ENCODE peak calls at places on chromosomes 11 and 22, in five cellular contexts. One of them, this sample, is unnamed. For H3K9me3, the result is how much of the 10 kb centered on the place peaks cover.

GRCh38 chr11:88357323-88358039 is 19.9 kb upstream of the CTSC start:
- DNase-seq in tibial nerve: no peak
- DNase-seq in lower lobe of right lung: no peak
- DNase-seq in right atrium auricular region: no peak
- DNase-seq in fibroblast of lung: peak
- DNase-seq in this sample: no peak

GRCh38 chr11:73240190-73240781 is 22.2 kb downstream of the P2RY2 start:
- DNase-seq in tibial nerve: no peak
- DNase-seq in lower lobe of right lung: no peak
- DNase-seq in right atrium auricular region: peak
- DNase-seq in fibroblast of lung: peak
- DNase-seq in this sample: peak

GRCh38 chr11:10587995-10588394 is 19.5 kb upstream of the LYVE1 start:
- DNase-seq in tibial nerve: no peak
- DNase-seq in lower lobe of right lung: no peak
- DNase-seq in right atrium auricular region: no peak
- DNase-seq in fibroblast of lung: no peak
- DNase-seq in this sample: no peak

GRCh38 chr11:107598225-107599139 is 7.5 kb downstream of the ELMOD1 start:
- DNase-seq in tibial nerve: no peak
- DNase-seq in lower lobe of right lung: peak
- DNase-seq in right atrium auricular region: no peak
- DNase-seq in fibroblast of lung: no peak
- DNase-seq in this sample: peak

GRCh38 chr11:33635161-33635560 is 65.5 kb downstream of the C11orf91 start:
- DNase-seq in tibial nerve: peak
- DNase-seq in lower lobe of right lung: no peak
- DNase-seq in right atrium auricular region: peak
- DNase-seq in fibroblast of lung: peak
- DNase-seq in this sample: no peak

GRCh38 chr11:34149274-34149673 is 43.8 kb downstream of the NAT10 start:
- DNase-seq in tibial nerve: no peak
- DNase-seq in lower lobe of right lung: peak
- DNase-seq in right atrium auricular region: no peak
- DNase-seq in fibroblast of lung: no peak
- DNase-seq in this sample: no peak

GRCh38 chr11:35554491-35555237 is 29.2 kb upstream of the PAMR1 start:
- DNase-seq in tibial nerve: no peak
- DNase-seq in lower lobe of right lung: no peak
- DNase-seq in right atrium auricular region: no peak
- DNase-seq in fibroblast of lung: peak
- DNase-seq in this sample: no peak

GRCh38 chr11:80855975-80856524 is 1415.2 kb upstream of the TENM4 start:
- DNase-seq in tibial nerve: no peak
- DNase-seq in lower lobe of right lung: no peak
- DNase-seq in right atrium auricular region: no peak
- DNase-seq in fibroblast of lung: peak
- DNase-seq in this sample: no peak

GRCh38 chr11:35260342-35260985 is 121.5 kb downstream of the CD44 start:
- DNase-seq in tibial nerve: no peak
- DNase-seq in lower lobe of right lung: no peak
- DNase-seq in right atrium auricular region: no peak
- DNase-seq in fibroblast of lung: peak
- DNase-seq in this sample: no peak

GRCh38 chr11:114377612-114378267 is 22.6 kb downstream of the C11orf71 start:
- DNase-seq in tibial nerve: no peak
- DNase-seq in lower lobe of right lung: no peak
- DNase-seq in right atrium auricular region: no peak
- DNase-seq in fibroblast of lung: peak
- DNase-seq in this sample: no peak

GRCh38 chr11:100823360-100823759 is 136.3 kb downstream of the ARHGAP42 start:
- DNase-seq in tibial nerve: no peak
- DNase-seq in lower lobe of right lung: no peak
- DNase-seq in right atrium auricular region: no peak
- DNase-seq in fibroblast of lung: no peak
- DNase-seq in this sample: no peak

GRCh38 chr11:96149743-96150555 is 193.0 kb downstream of the MAML2 start:
- DNase-seq in tibial nerve: no peak
- DNase-seq in lower lobe of right lung: no peak
- DNase-seq in right atrium auricular region: no peak
- DNase-seq in fibroblast of lung: peak
- DNase-seq in this sample: no peak

GRCh38 chr11:5004429-5005274 is 10.0 kb downstream of the OR51L1 start:
- DNase-seq in tibial nerve: no peak
- DNase-seq in lower lobe of right lung: no peak
- DNase-seq in right atrium auricular region: no peak
- DNase-seq in fibroblast of lung: peak
- DNase-seq in this sample: no peak

GRCh38 chr11:35257287-35257686 is 118.3 kb downstream of the CD44 start:
- DNase-seq in tibial nerve: no peak
- DNase-seq in lower lobe of right lung: no peak
- DNase-seq in right atrium auricular region: no peak
- DNase-seq in fibroblast of lung: no peak
- DNase-seq in this sample: no peak

GRCh38 chr11:1335811-1336761 is 26.7 kb upstream of the TOLLIP start:
- DNase-seq in tibial nerve: peak
- DNase-seq in lower lobe of right lung: peak
- DNase-seq in right atrium auricular region: peak
- DNase-seq in fibroblast of lung: peak
- DNase-seq in this sample: no peak

DNA sequence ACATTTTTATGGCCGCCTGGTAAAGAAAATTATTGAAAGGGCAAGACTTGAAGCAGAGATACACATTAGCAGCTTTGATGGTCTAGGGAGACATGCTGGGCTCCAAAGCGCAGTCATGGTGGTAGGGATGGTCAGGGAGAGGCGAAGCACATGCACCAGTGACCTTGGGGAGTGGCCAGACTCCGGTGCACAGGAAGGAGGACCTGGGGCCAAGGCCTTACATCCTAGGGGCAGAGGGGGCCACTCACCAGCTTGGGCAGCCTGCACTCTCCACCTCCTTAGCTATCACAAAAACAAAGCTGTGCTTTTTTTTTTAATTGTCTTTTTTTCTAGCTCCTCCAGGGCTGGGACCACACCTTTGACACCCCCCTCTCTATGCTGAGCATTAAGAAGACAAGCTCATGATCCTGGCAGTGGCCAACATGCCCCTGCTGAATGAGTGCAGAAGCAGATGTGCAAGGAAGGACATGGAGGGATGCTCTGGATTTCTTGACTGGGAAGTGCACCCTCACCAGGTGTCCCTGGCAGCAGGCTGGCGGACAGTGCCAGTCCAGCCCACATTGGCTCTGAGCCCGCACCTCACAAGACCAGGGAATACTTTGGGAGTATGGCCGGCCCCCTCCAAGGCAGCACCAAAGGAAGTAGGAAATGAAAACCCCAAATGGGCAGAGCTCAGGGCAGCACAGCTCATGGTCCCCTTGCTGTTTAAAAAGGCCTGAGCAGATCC is 619.9 kb downstream of the TBC1D22A start:
- DNase-seq in tibial nerve: no peak
- DNase-seq in lower lobe of right lung: peak
- DNase-seq in right atrium auricular region: no peak
- DNase-seq in fibroblast of lung: no peak
- DNase-seq in this sample: peak
- H3K9me3 ChIP-seq in tibial nerve: under half
- H3K9me3 ChIP-seq in lower lobe of right lung: under half
- H3K9me3 ChIP-seq in right atrium auricular region: under half
- H3K9me3 ChIP-seq in fibroblast of lung: under half
- H3K9me3 ChIP-seq in this sample: under half

GRCh38 chr11:60700689-60701508 is 1.5 kb downstream of the MS4A8 start:
- DNase-seq in tibial nerve: no peak
- DNase-seq in lower lobe of right lung: no peak
- DNase-seq in right atrium auricular region: peak
- DNase-seq in fibroblast of lung: no peak
- DNase-seq in this sample: no peak
- TF ChIP-seq CTCF in tibial nerve: no peak
- TF ChIP-seq CTCF in lower lobe of right lung: peak
- TF ChIP-seq CTCF in right atrium auricular region: no peak
- TF ChIP-seq CTCF in fibroblast of lung: peak
- TF ChIP-seq CTCF in this sample: peak

DNA sequence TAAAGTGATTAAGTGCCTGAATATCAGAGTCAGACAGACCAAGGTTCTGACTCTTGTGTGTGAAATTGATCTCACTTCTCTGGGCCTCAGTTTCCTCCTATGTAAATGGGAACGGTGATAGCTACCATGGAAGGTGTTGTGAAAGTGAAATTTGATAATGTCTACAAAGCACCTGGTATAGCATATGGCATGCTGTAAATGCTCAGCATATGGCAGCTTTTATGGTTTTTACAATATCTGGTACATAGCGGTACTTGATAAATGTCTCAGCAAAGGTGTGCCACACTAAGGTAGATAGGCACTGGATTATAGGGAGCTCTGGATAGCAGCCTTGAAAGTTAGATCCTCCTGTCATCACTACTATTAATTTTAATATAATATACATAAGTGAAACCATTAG is 19.9 kb downstream of the POU2AF2 start:
- DNase-seq in tibial nerve: no peak
- DNase-seq in lower lobe of right lung: no peak
- DNase-seq in right atrium auricular region: no peak
- DNase-seq in fibroblast of lung: no peak
- DNase-seq in this sample: no peak
- H3K27ac ChIP-seq in tibial nerve: no peak
- H3K27ac ChIP-seq in lower lobe of right lung: no peak
- H3K27ac ChIP-seq in right atrium auricular region: no peak
- H3K27ac ChIP-seq in fibroblast of lung: no peak
- H3K27ac ChIP-seq in this sample: no peak

GRCh38 chr22:30250039-30250565 is 3.5 kb upstream of the LIF start:
- DNase-seq in tibial nerve: no peak
- DNase-seq in lower lobe of right lung: no peak
- DNase-seq in right atrium auricular region: no peak
- DNase-seq in fibroblast of lung: no peak
- DNase-seq in this sample: no peak
- H3K9me3 ChIP-seq in tibial nerve: under half
- H3K9me3 ChIP-seq in lower lobe of right lung: under half
- H3K9me3 ChIP-seq in right atrium auricular region: under half
- H3K9me3 ChIP-seq in fibroblast of lung: under half
- H3K9me3 ChIP-seq in this sample: under half

DNA sequence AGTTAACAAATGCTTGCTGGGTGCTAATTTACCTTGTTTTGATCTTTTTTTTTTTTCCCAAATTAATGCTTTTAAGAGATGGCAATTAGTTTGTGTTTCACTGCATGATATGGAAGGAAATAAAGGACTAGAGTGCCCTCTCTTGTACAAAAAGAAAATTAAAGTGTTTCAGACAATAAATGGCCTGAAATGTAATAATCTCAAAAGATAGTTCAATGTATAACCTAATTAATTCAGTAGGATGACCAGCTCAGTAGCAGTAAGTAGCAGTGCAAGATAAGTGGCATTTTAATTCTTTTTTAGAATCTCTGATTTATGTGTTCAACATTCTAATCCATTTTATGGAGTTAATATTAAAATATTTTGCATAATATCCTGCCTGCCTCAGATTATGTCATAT is 39.9 kb upstream of the MYO18B start:
- DNase-seq in tibial nerve: no peak
- DNase-seq in lower lobe of right lung: no peak
- DNase-seq in right atrium auricular region: no peak
- DNase-seq in fibroblast of lung: peak
- DNase-seq in this sample: no peak
- TF ChIP-seq CTCF in tibial nerve: peak
- TF ChIP-seq CTCF in lower lobe of right lung: peak
- TF ChIP-seq CTCF in right atrium auricular region: no peak
- TF ChIP-seq CTCF in fibroblast of lung: peak
- TF ChIP-seq CTCF in this sample: peak

This sample was measured in upper lobe of right lung.